ENCODE peak calls at places on chromosomes 6 and 20, in seven cellular contexts. T is A549, Z is HL-60, A is K562, R is SK-N-SH, L is HCT116, N is GM12878. G is an unnamed sample.

GRCh38 chr20:48750941-48751620 is 76.7 kb downstream of the PREX1 start:
- DNase-seq in L (no peak), N (no peak), A (no peak), T (no peak), Z (peak; percentile 79), R (peak; percentile 28), G (no peak)

GRCh38 chr6:4971851-4972250 is 32.0 kb downstream of the RPP40 start:
- DNase-seq in N (no peak), A (no peak), R (no peak), L (no peak), Z (no peak), T (no peak), G (no peak)

GRCh38 chr6:232896-233640 is 59.2 kb upstream of the DUSP22 start:
- DNase-seq in R (no peak), N (no peak), Z (no peak), L (no peak), T (no peak), A (no peak), G (no peak)

GRCh38 chr6:140636698-140637402 is 1262.4 kb upstream of the CITED2 start:
- DNase-seq in L (no peak), R (no peak), Z (no peak), N (peak; percentile 21), T (no peak), A (no peak), G (no peak)

GRCh38 chr6:153084393-153084792 is 46.7 kb downstream of the RGS17 start:
- DNase-seq in R (no peak), N (no peak), T (no peak), L (no peak), A (no peak), Z (no peak), G (no peak)

GRCh38 chr6:6559994-6560393 is 28.5 kb upstream of the LY86 start:
- DNase-seq in R (no peak), N (no peak), L (no peak), A (no peak), T (no peak), Z (peak; percentile 57), G (no peak)

GRCh38 chr20:15653396-15654207 is 919.6 kb downstream of the KIF16B start:
- DNase-seq in T (no peak), A (no peak), L (no peak), N (no peak), R (no peak), Z (no peak), G (no peak)

GRCh38 chr6:137156650-137157049 is 16.8 kb downstream of the IL22RA2 start:
- DNase-seq in T (no peak), A (no peak), N (no peak), R (no peak), L (no peak), Z (no peak), G (no peak)

GRCh38 chr6:116580198-116580597 is 8.9 kb downstream of the RWDD1 start:
- DNase-seq in R (no peak), Z (no peak), A (no peak), T (no peak), L (no peak), N (no peak), G (no peak)

GRCh38 chr6:158703840-158704822 is 54.3 kb downstream of the SYTL3 start:
- DNase-seq in N (no peak), L (peak; percentile 82), A (peak; percentile 92), R (peak; percentile 93), Z (peak; percentile 61), T (peak; percentile 75), G (peak; percentile 43)

GRCh38 chr6:2764610-2765165 is 505 bp upstream of the WRNIP1 start:
- DNase-seq in Z (peak; percentile 52), T (peak; percentile 47), R (peak; percentile 80), N (no peak), A (peak; percentile 60), L (no peak), G (no peak)

GRCh38 chr6:119736680-119737079 is 387.1 kb upstream of the MAN1A1 start:
- DNase-seq in T (no peak), L (no peak), Z (no peak), N (no peak), A (no peak), R (no peak), G (no peak)

GRCh38 chr6:44237813-44238433 is 9.0 kb upstream of the HSP90AB1 start:
- DNase-seq in Z (no peak), N (no peak), L (no peak), R (peak; percentile 92), A (peak; percentile 92), T (peak; percentile 64), G (no peak)

GRCh38 chr6:15507221-15507620 is 155.6 kb downstream of the DTNBP1 start:
- DNase-seq in T (no peak), L (no peak), R (no peak), Z (no peak), A (no peak), N (no peak), G (no peak)

GRCh38 chr20:24469116-24470030 is at the start of gene SYNDIG1:
- DNase-seq in Z (no peak), L (no peak), N (no peak), T (peak; percentile 25), R (peak; percentile 39), A (no peak), G (no peak)

GRCh38 chr6:12485226-12485764 is 195.1 kb downstream of the EDN1 start:
- DNase-seq in N (no peak), Z (no peak), R (no peak), A (no peak), L (no peak), T (no peak), G (no peak)

GRCh38 chr6:137866200-137866913 is 702 bp upstream of the TNFAIP3 start:
- DNase-seq in A (peak; percentile 81), R (no peak), L (no peak), T (no peak), Z (no peak), N (no peak), G (no peak)

GRCh38 chr6:16481680-16482079 is 243.3 kb downstream of the GMPR start:
- DNase-seq in L (no peak), N (no peak), R (no peak), A (no peak), Z (no peak), T (no peak), G (no peak)

GRCh38 chr20:36632487-36633284 is 13.3 kb downstream of the SLA2 start:
- DNase-seq in T (no peak), R (no peak), L (no peak), N (no peak), A (peak; percentile 33), Z (no peak), G (no peak)

GRCh38 chr6:144736763-144737162 is 451.6 kb downstream of the UTRN start:
- DNase-seq in R (no peak), L (no peak), T (no peak), N (no peak), Z (no peak), A (no peak), G (no peak)

DNA sequence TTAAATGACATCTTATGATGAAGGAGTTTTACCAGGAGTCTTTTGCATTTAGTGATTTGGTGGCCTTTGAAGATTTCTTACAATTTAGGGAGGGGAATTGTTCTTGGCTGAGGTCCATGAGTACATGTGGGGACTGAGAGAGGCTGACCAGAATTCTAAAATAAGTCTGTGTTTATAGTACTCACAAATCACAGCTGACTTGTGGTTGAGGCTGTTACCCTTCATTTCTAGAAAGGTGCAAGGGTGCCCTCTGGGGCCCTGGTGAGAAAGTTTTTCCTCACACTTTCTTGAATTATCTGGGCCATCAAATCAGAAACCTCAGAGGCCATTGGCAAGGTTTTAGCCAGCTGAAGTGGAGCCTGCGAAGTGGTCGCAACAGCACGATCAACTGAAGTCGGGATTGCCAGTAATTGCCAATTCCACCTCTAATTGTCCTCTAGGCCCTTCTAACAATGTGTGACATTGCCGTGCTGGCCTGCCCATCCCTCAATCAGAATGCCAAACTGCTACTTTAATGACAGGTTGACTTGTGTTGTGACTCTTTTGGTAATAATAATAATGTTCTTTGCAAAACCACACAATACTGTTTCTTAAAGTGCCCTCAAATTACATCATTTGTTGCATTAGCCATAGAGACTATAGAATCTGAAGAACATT is 221.6 kb downstream of the OGFRL1 start:
- DNase-seq in Z (no peak), T (peak; percentile 25), R (no peak), A (no peak), N (no peak), L (peak; percentile 27), G (no peak)
- TF ChIP-seq REST in Z (no peak), T (no peak), R (no peak), A (no peak), N (no peak), L (no peak), G (no peak)

DNA sequence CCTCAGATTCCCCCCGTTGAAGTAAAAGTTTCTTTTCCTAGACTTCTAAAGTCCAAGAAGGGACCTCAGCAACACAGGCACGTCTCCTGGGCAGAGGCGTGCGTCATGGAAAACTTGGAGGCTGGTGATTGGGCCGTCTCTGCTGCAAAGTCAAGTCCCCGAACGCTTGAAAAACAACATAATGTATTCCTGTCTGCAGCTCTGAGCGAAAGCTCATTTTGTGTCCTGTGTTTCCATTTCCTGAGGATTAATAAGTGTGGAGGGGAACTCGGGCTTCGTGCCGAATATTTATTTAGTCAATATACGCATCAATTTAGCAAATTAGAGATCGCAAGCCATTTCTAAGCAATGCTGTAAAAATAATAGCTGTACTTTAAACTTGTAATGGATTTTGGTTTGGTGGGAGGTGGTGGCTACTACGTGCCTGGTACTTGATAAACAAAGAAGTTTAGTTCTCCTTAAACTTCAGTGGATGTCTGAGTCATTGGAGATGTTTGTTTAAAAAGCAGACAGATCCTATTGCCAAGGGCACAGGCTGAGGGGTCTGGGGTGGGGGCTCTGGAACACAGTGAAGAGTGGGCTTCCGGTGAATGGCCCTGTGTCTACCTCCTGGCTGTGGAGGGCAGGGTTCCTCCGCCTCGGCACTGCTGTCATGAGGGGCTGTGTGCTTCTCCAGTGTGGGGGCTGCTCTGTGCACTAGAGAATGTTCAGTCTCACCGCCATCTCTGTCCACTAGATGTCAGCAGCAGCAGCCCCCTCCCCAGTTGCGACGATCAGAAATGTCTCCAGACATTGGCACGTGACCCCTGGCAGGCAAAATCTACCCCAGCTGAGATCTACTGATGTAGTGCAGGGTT is 21.8 kb downstream of the PCK1 start:
- DNase-seq in T (no peak), N (no peak), A (peak; percentile 47), L (no peak), Z (no peak), R (peak; percentile 74), G (no peak)
- TF ChIP-seq CTCF in T (peak; percentile 45), N (peak; percentile 25), A (peak; percentile 64), L (peak; percentile 52), Z (no peak), R (peak; percentile 45), G (peak; percentile 85)

DNA sequence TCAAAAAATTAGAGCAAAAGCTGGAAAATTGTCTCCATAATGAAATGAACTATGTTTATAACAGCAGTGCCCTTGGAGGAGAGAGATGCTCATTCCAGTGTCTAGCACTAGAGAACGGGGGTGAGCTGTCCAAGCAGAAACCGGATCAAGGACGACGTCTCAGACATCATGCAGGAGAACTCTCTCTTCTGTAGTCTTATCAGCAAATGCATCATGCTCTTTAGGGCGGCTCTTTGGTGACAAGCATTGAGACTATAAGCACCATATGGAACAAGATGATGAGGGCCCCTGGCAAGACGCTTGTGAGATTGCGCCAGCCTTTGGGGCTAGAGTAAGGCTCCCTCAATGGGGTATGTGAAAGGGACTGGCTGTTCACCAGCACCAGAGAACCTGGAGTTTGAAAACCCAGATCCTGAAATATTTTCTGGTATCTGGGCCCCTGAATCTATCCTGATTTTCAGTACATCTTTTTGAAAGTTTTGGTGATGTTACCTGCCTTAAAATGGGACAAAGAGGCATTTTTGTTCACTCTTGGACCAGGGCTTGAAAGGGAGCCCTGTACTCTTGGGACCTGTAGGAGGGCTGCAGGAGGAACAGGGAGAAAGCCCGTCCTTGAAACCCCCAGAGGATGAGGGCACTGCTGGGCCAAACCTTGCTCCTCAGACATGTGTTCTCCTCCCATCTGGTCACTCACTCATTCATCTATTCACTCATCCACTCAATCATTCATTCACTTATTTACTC is 127.6 kb downstream of the TTLL2 start:
- DNase-seq in T (no peak), Z (no peak), A (no peak), L (no peak), N (no peak), R (no peak), G (no peak)
- TF ChIP-seq REST in T (no peak), Z (no peak), A (no peak), L (no peak), N (no peak), R (no peak), G (no peak)

GRCh38 chr6:168201383-168201782 is 118.2 kb downstream of the DACT2 start:
- DNase-seq in T (peak; percentile 12), N (no peak), L (no peak), Z (no peak), A (peak; percentile 37), R (no peak), G (no peak)
- TF ChIP-seq CTCF in T (peak; percentile 43), N (no peak), L (peak; percentile 53), Z (no peak), A (peak; percentile 62), R (no peak), G (peak; percentile 83)